ENCODE peak calls at places on chromosome 19, in seven cellular contexts. One of them, this sample, is unnamed.
A peak's percentile ranks its signal among the peaks of the same experiment; 100 is the strongest.

GRCh38 chr19:3079578-3079977 is 14.6 kb upstream of the GNA11 start:
- DNase-seq in Jurkat, Clone E6-1: no peak
- DNase-seq in tibial artery: no peak
- DNase-seq in CD8-positive, alpha-beta T cell: no peak
- DNase-seq in kidney epithelial cell: no peak
- DNase-seq in cardiac fibroblast: no peak
- DNase-seq in HL-60: no peak
- DNase-seq in this sample: no peak

GRCh38 chr19:55080121-55080914 is 4.6 kb downstream of the EPS8L1 start:
- DNase-seq in HL-60: peak; percentile 89
- DNase-seq in kidney epithelial cell: no peak
- DNase-seq in tibial artery: no peak
- DNase-seq in Jurkat, Clone E6-1: peak; percentile 82
- DNase-seq in CD8-positive, alpha-beta T cell: peak; percentile 44
- DNase-seq in cardiac fibroblast: peak; percentile 64
- DNase-seq in this sample: peak; percentile 93

GRCh38 chr19:30340724-30341595 is 31.2 kb upstream of the ZNF536 start:
- DNase-seq in cardiac fibroblast: no peak
- DNase-seq in Jurkat, Clone E6-1: no peak
- DNase-seq in CD8-positive, alpha-beta T cell: no peak
- DNase-seq in kidney epithelial cell: no peak
- DNase-seq in tibial artery: no peak
- DNase-seq in HL-60: no peak
- DNase-seq in this sample: peak; percentile 27

GRCh38 chr19:32457540-32457939 is 52.0 kb downstream of the DPY19L3 start:
- DNase-seq in Jurkat, Clone E6-1: no peak
- DNase-seq in tibial artery: no peak
- DNase-seq in kidney epithelial cell: no peak
- DNase-seq in CD8-positive, alpha-beta T cell: no peak
- DNase-seq in HL-60: no peak
- DNase-seq in cardiac fibroblast: no peak
- DNase-seq in this sample: no peak

GRCh38 chr19:47608908-47609879 is at the start of gene BICRA:
- DNase-seq in CD8-positive, alpha-beta T cell: peak; percentile 80
- DNase-seq in Jurkat, Clone E6-1: peak; percentile 60
- DNase-seq in tibial artery: peak; percentile 90
- DNase-seq in cardiac fibroblast: peak; percentile 88
- DNase-seq in kidney epithelial cell: no peak
- DNase-seq in HL-60: peak; percentile 74
- DNase-seq in this sample: peak; percentile 91

GRCh38 chr19:55369651-55370304 is 485 bp downstream of the IL11 start:
- DNase-seq in kidney epithelial cell: no peak
- DNase-seq in cardiac fibroblast: peak; percentile 48
- DNase-seq in Jurkat, Clone E6-1: no peak
- DNase-seq in CD8-positive, alpha-beta T cell: no peak
- DNase-seq in HL-60: no peak
- DNase-seq in tibial artery: no peak
- DNase-seq in this sample: peak; percentile 85

GRCh38 chr19:39430675-39431593 is 4.8 kb downstream of the RPS16 start:
- DNase-seq in CD8-positive, alpha-beta T cell: no peak
- DNase-seq in tibial artery: no peak
- DNase-seq in cardiac fibroblast: peak; percentile 95
- DNase-seq in Jurkat, Clone E6-1: no peak
- DNase-seq in HL-60: peak; percentile 74
- DNase-seq in kidney epithelial cell: peak; percentile 100
- DNase-seq in this sample: no peak

GRCh38 chr19:51031880-51032225 is 2.9 kb downstream of the KLK12 start:
- DNase-seq in tibial artery: no peak
- DNase-seq in cardiac fibroblast: no peak
- DNase-seq in HL-60: no peak
- DNase-seq in Jurkat, Clone E6-1: no peak
- DNase-seq in CD8-positive, alpha-beta T cell: no peak
- DNase-seq in kidney epithelial cell: no peak
- DNase-seq in this sample: no peak

GRCh38 chr19:40719414-40719894 is 2.5 kb downstream of the ITPKC start:
- DNase-seq in HL-60: no peak
- DNase-seq in CD8-positive, alpha-beta T cell: no peak
- DNase-seq in tibial artery: no peak
- DNase-seq in kidney epithelial cell: no peak
- DNase-seq in cardiac fibroblast: no peak
- DNase-seq in Jurkat, Clone E6-1: no peak
- DNase-seq in this sample: no peak

GRCh38 chr19:55383789-55384575 is at the start of gene TMEM238:
- DNase-seq in CD8-positive, alpha-beta T cell: peak; percentile 7
- DNase-seq in tibial artery: no peak
- DNase-seq in HL-60: peak; percentile 64
- DNase-seq in kidney epithelial cell: no peak
- DNase-seq in Jurkat, Clone E6-1: no peak
- DNase-seq in cardiac fibroblast: peak; percentile 70
- DNase-seq in this sample: peak; percentile 79

GRCh38 chr19:30664358-30665058 is 292.3 kb downstream of the ZNF536 start:
- DNase-seq in CD8-positive, alpha-beta T cell: no peak
- DNase-seq in Jurkat, Clone E6-1: no peak
- DNase-seq in HL-60: no peak
- DNase-seq in cardiac fibroblast: peak; percentile 5
- DNase-seq in tibial artery: no peak
- DNase-seq in kidney epithelial cell: no peak
- DNase-seq in this sample: peak; percentile 37

GRCh38 chr19:4379383-4380253 is 20.7 kb downstream of the SH3GL1 start:
- DNase-seq in HL-60: no peak
- DNase-seq in Jurkat, Clone E6-1: no peak
- DNase-seq in cardiac fibroblast: peak; percentile 70
- DNase-seq in CD8-positive, alpha-beta T cell: no peak
- DNase-seq in kidney epithelial cell: peak; percentile 94
- DNase-seq in tibial artery: peak; percentile 55
- DNase-seq in this sample: no peak

GRCh38 chr19:10193666-10194499 is 870 bp downstream of the DNMT1 start:
- DNase-seq in kidney epithelial cell: no peak
- DNase-seq in CD8-positive, alpha-beta T cell: peak; percentile 2
- DNase-seq in Jurkat, Clone E6-1: no peak
- DNase-seq in cardiac fibroblast: peak; percentile 41
- DNase-seq in HL-60: no peak
- DNase-seq in tibial artery: no peak
- DNase-seq in this sample: peak; percentile 39

GRCh38 chr19:39400997-39401548 is 5.6 kb upstream of the ZFP36 start:
- DNase-seq in tibial artery: no peak
- DNase-seq in CD8-positive, alpha-beta T cell: no peak
- DNase-seq in Jurkat, Clone E6-1: no peak
- DNase-seq in kidney epithelial cell: no peak
- DNase-seq in cardiac fibroblast: no peak
- DNase-seq in HL-60: no peak
- DNase-seq in this sample: no peak

GRCh38 chr19:55626350-55626749 is 2.0 kb upstream of the ZNF784 start:
- DNase-seq in cardiac fibroblast: no peak
- DNase-seq in tibial artery: no peak
- DNase-seq in Jurkat, Clone E6-1: peak; percentile 97
- DNase-seq in kidney epithelial cell: no peak
- DNase-seq in CD8-positive, alpha-beta T cell: peak; percentile 37
- DNase-seq in HL-60: no peak
- DNase-seq in this sample: no peak

GRCh38 chr19:14492756-14493337 is 3.1 kb downstream of the GIPC1 start:
- DNase-seq in CD8-positive, alpha-beta T cell: no peak
- DNase-seq in HL-60: no peak
- DNase-seq in kidney epithelial cell: no peak
- DNase-seq in Jurkat, Clone E6-1: no peak
- DNase-seq in cardiac fibroblast: no peak
- DNase-seq in tibial artery: no peak
- DNase-seq in this sample: no peak

GRCh38 chr19:37470216-37470615 is 1.1 kb downstream of the ZNF570 start:
- DNase-seq in tibial artery: no peak
- DNase-seq in cardiac fibroblast: no peak
- DNase-seq in kidney epithelial cell: no peak
- DNase-seq in CD8-positive, alpha-beta T cell: no peak
- DNase-seq in HL-60: no peak
- DNase-seq in Jurkat, Clone E6-1: no peak
- DNase-seq in this sample: no peak

GRCh38 chr19:50791594-50792245 is 1.5 kb downstream of the ACP4 start:
- DNase-seq in kidney epithelial cell: no peak
- DNase-seq in cardiac fibroblast: no peak
- DNase-seq in Jurkat, Clone E6-1: no peak
- DNase-seq in CD8-positive, alpha-beta T cell: no peak
- DNase-seq in tibial artery: no peak
- DNase-seq in HL-60: no peak
- DNase-seq in this sample: no peak

GRCh38 chr19:40610396-40611064 is 9.4 kb downstream of the LTBP4 start:
- DNase-seq in Jurkat, Clone E6-1: no peak
- DNase-seq in cardiac fibroblast: no peak
- DNase-seq in tibial artery: peak; percentile 88
- DNase-seq in kidney epithelial cell: no peak
- DNase-seq in CD8-positive, alpha-beta T cell: peak; percentile 48
- DNase-seq in HL-60: peak; percentile 41
- DNase-seq in this sample: peak; percentile 67

GRCh38 chr19:47210689-47211316 is 20.2 kb downstream of the BBC3 start:
- DNase-seq in tibial artery: peak; percentile 85
- DNase-seq in cardiac fibroblast: peak; percentile 86
- DNase-seq in CD8-positive, alpha-beta T cell: peak; percentile 69
- DNase-seq in Jurkat, Clone E6-1: peak; percentile 81
- DNase-seq in HL-60: peak; percentile 83
- DNase-seq in kidney epithelial cell: no peak
- DNase-seq in this sample: peak; percentile 80

GRCh38 chr19:49017666-49018351 is 918 bp upstream of the LHB start:
- DNase-seq in kidney epithelial cell: no peak
- DNase-seq in HL-60: peak; percentile 62
- DNase-seq in tibial artery: no peak
- DNase-seq in Jurkat, Clone E6-1: no peak
- DNase-seq in CD8-positive, alpha-beta T cell: peak; percentile 58
- DNase-seq in cardiac fibroblast: peak; percentile 64
- DNase-seq in this sample: peak; percentile 83

GRCh38 chr19:29680447-29680846 is 15.2 kb downstream of the PLEKHF1 start:
- DNase-seq in kidney epithelial cell: no peak
- DNase-seq in Jurkat, Clone E6-1: peak; percentile 88
- DNase-seq in cardiac fibroblast: no peak
- DNase-seq in tibial artery: no peak
- DNase-seq in CD8-positive, alpha-beta T cell: peak; percentile 77
- DNase-seq in HL-60: peak; percentile 82
- DNase-seq in this sample: no peak

GRCh38 chr19:55581145-55581827 is 638 bp upstream of the ZNF579 start:
- DNase-seq in HL-60: no peak
- DNase-seq in CD8-positive, alpha-beta T cell: no peak
- DNase-seq in Jurkat, Clone E6-1: no peak
- DNase-seq in cardiac fibroblast: no peak
- DNase-seq in kidney epithelial cell: no peak
- DNase-seq in tibial artery: no peak
- DNase-seq in this sample: no peak

DNA sequence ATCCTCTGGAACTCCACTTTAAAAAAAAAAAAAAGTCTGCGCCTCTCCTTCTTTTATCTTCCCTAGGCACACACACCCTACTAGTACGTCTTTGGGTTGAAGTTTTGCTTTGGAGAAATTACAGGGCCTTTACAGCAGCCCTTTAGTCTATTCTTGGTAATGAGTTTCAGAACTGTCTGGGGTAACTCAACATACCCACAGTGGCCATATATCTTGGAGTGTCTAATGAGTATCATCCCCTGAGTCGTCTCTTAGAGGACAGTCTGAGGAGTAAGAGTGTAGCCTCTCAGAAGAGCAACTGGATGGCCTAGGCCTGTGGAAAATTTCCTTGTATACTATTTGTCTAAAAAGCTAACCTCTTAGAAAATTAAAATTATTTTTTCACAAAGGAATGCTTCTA is 6.1 kb upstream of the ZNF681 start:
- DNase-seq in Jurkat, Clone E6-1: no peak
- DNase-seq in CD8-positive, alpha-beta T cell: no peak
- DNase-seq in HL-60: no peak
- DNase-seq in tibial artery: no peak
- DNase-seq in cardiac fibroblast: no peak
- DNase-seq in kidney epithelial cell: no peak
- DNase-seq in this sample: no peak
- H3K4me3 ChIP-seq in Jurkat, Clone E6-1: no peak overlapping the region
- H3K4me3 ChIP-seq in CD8-positive, alpha-beta T cell: no peak overlapping the region
- H3K4me3 ChIP-seq in HL-60: no peak overlapping the region
- H3K4me3 ChIP-seq in tibial artery: no peak overlapping the region
- H3K4me3 ChIP-seq in cardiac fibroblast: no peak overlapping the region
- H3K4me3 ChIP-seq in kidney epithelial cell: no peak overlapping the region
- H3K4me3 ChIP-seq in this sample: no peak overlapping the region

GRCh38 chr19:8697671-8698432 is 743 bp downstream of the ACTL9 start:
- DNase-seq in HL-60: no peak
- DNase-seq in tibial artery: no peak
- DNase-seq in cardiac fibroblast: no peak
- DNase-seq in Jurkat, Clone E6-1: no peak
- DNase-seq in kidney epithelial cell: no peak
- DNase-seq in CD8-positive, alpha-beta T cell: no peak
- DNase-seq in this sample: no peak

GRCh38 chr19:8699908-8700307 is 1.3 kb upstream of the ACTL9 start:
- DNase-seq in Jurkat, Clone E6-1: no peak
- DNase-seq in HL-60: no peak
- DNase-seq in kidney epithelial cell: no peak
- DNase-seq in cardiac fibroblast: no peak
- DNase-seq in tibial artery: no peak
- DNase-seq in CD8-positive, alpha-beta T cell: no peak
- DNase-seq in this sample: no peak

GRCh38 chr19:8698433-8699063 is at the start of gene ACTL9:
- DNase-seq in CD8-positive, alpha-beta T cell: no peak
- DNase-seq in tibial artery: no peak
- DNase-seq in kidney epithelial cell: no peak
- DNase-seq in cardiac fibroblast: no peak
- DNase-seq in HL-60: no peak
- DNase-seq in Jurkat, Clone E6-1: no peak
- DNase-seq in this sample: no peak

GRCh38 chr19:8696993-8697392 is 1.6 kb downstream of the ACTL9 start:
- DNase-seq in Jurkat, Clone E6-1: no peak
- DNase-seq in CD8-positive, alpha-beta T cell: no peak
- DNase-seq in kidney epithelial cell: no peak
- DNase-seq in cardiac fibroblast: no peak
- DNase-seq in HL-60: no peak
- DNase-seq in tibial artery: no peak
- DNase-seq in this sample: no peak

GRCh38 chr19:8702350-8702749 is 3.8 kb upstream of the ACTL9 start:
- DNase-seq in kidney epithelial cell: no peak
- DNase-seq in Jurkat, Clone E6-1: no peak
- DNase-seq in cardiac fibroblast: no peak
- DNase-seq in tibial artery: no peak
- DNase-seq in CD8-positive, alpha-beta T cell: peak; percentile 8
- DNase-seq in HL-60: peak; percentile 22
- DNase-seq in this sample: no peak
- H3K4me3 ChIP-seq in kidney epithelial cell: no peak overlapping the region
- H3K4me3 ChIP-seq in Jurkat, Clone E6-1: no peak overlapping the region
- H3K4me3 ChIP-seq in cardiac fibroblast: no peak overlapping the region
- H3K4me3 ChIP-seq in tibial artery: no peak overlapping the region
- H3K4me3 ChIP-seq in CD8-positive, alpha-beta T cell: peak overlapping the region; percentile 35
- H3K4me3 ChIP-seq in HL-60: no peak overlapping the region
- H3K4me3 ChIP-seq in this sample: no peak overlapping the region

DNA sequence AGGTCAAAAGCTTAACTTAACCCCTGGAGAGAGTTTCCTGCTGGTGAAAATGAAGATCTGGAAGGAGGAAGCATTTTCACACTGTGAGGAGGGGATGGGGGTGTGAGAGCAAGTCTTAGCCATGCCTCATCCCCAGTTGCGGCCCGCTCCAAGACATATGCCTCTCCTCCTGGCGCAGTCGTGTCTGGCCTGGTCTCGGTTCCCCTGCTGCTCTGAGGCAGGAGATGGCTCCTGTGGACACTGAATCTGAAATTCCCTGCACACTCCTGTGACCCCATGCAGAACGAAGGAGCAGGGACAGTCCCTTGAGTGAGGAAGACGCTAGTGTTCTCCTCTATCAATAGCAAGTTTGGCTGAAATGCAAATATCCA is 350 bp upstream of the ZNF69 start:
- DNase-seq in cardiac fibroblast: no peak
- DNase-seq in Jurkat, Clone E6-1: no peak
- DNase-seq in CD8-positive, alpha-beta T cell: no peak
- DNase-seq in kidney epithelial cell: no peak
- DNase-seq in HL-60: no peak
- DNase-seq in tibial artery: no peak
- DNase-seq in this sample: no peak
- H3K4me3 ChIP-seq in cardiac fibroblast: peak overlapping the region; percentile 84
- H3K4me3 ChIP-seq in Jurkat, Clone E6-1: no peak overlapping the region
- H3K4me3 ChIP-seq in CD8-positive, alpha-beta T cell: peak overlapping the region; percentile 80
- H3K4me3 ChIP-seq in kidney epithelial cell: no peak overlapping the region
- H3K4me3 ChIP-seq in HL-60: no peak overlapping the region
- H3K4me3 ChIP-seq in tibial artery: peak overlapping the region; percentile 75
- H3K4me3 ChIP-seq in this sample: peak overlapping the region; percentile 79

GRCh38 chr19:591099-591958 is 1.6 kb downstream of the HCN2 start:
- DNase-seq in cardiac fibroblast: no peak
- DNase-seq in kidney epithelial cell: no peak
- DNase-seq in CD8-positive, alpha-beta T cell: no peak
- DNase-seq in HL-60: no peak
- DNase-seq in Jurkat, Clone E6-1: no peak
- DNase-seq in tibial artery: no peak
- DNase-seq in this sample: no peak
- H3K4me3 ChIP-seq in cardiac fibroblast: no peak overlapping the region
- H3K4me3 ChIP-seq in kidney epithelial cell: no peak overlapping the region
- H3K4me3 ChIP-seq in CD8-positive, alpha-beta T cell: no peak overlapping the region
- H3K4me3 ChIP-seq in HL-60: no peak overlapping the region
- H3K4me3 ChIP-seq in Jurkat, Clone E6-1: no peak overlapping the region
- H3K4me3 ChIP-seq in tibial artery: no peak overlapping the region
- H3K4me3 ChIP-seq in this sample: no peak overlapping the region

This sample was measured in BE2C.